ENCODE peak calls at places on chromosome 2, in seven cellular contexts. W is left ventricle myocardium inferior, H is activated T-helper 1 cell treated with Interleukin-2 at 50 U/mL for 16 hours, S is GM19239, V is amniotic stem cell, U is H54, P is T-cell. R is an unnamed sample.

GRCh38 chr2:12169721-12170120 is 423.3 kb downstream of the LPIN1 start:
- DNase-seq in S (no peak), V (peak; percentile 44), U (no peak), P (peak; percentile 33), H (no peak), W (peak; percentile 39), R (no peak)

GRCh38 chr2:79512442-79513401 is at the start of gene CTNNA2:
- DNase-seq in S (peak; percentile 44), W (no peak), H (no peak), V (no peak), P (no peak), U (peak; percentile 64), R (no peak)

GRCh38 chr2:65691816-65692215 is 259.4 kb upstream of the SPRED2 start:
- DNase-seq in P (no peak), W (no peak), S (no peak), U (no peak), V (no peak), H (no peak), R (no peak)

GRCh38 chr2:169107645-169108044 is 38.3 kb downstream of the DHRS9 start:
- DNase-seq in W (no peak), S (peak; percentile 9), V (no peak), U (no peak), P (peak; percentile 10), H (no peak), R (no peak)

GRCh38 chr2:195532255-195532627 is 124.8 kb upstream of the SLC39A10 start:
- DNase-seq in P (no peak), H (no peak), U (no peak), V (no peak), W (no peak), S (no peak), R (no peak)

GRCh38 chr2:206379321-206379720 is 64.0 kb upstream of the ADAM23 start:
- DNase-seq in H (no peak), S (no peak), W (no peak), V (no peak), U (no peak), P (no peak), R (no peak)

GRCh38 chr2:13481201-13481600 is 764.5 kb downstream of the TRIB2 start:
- DNase-seq in W (no peak), S (no peak), V (no peak), U (no peak), P (no peak), H (no peak), R (no peak)

GRCh38 chr2:168559187-168559586 is 103.1 kb downstream of the CERS6 start:
- DNase-seq in P (no peak), W (no peak), S (no peak), U (no peak), V (no peak), H (no peak), R (peak; percentile 84)

GRCh38 chr2:18062892-18063291 is 184.4 kb downstream of the KCNS3 start:
- DNase-seq in V (no peak), P (no peak), U (no peak), W (peak; percentile 23), H (no peak), S (no peak), R (no peak)

GRCh38 chr2:138632066-138632465 is 130.5 kb downstream of the SPOPL start:
- DNase-seq in W (no peak), U (no peak), P (no peak), S (no peak), H (no peak), V (no peak), R (no peak)

GRCh38 chr2:237977380-237977779 is 10.6 kb downstream of the UBE2F start:
- DNase-seq in W (no peak), U (no peak), S (no peak), P (no peak), V (no peak), H (no peak), R (peak; percentile 42)